ENCODE peak calls at places on chromosomes 4 and X, in five cellular contexts. C is NCI-H1436 treated with DMSO at 0.1 percent for 48 hours; I is activated T-helper 1 cell treated with anti-CD3 and anti-CD28 coated beads, Interleukin-2, amount 50 U/mL, for 16 hours; V is activated CD4-positive, alpha-beta T cell treated with anti-CD3 and anti-CD28 coated beads for 1 hour; R is NCI-H774. W is an unnamed sample.

GRCh38 chr4:37524267-37524666 is 161.9 kb downstream of the RELL1 start:
- DNase-seq in R (no peak), C (no peak), I (no peak), V (no peak), W (no peak)

GRCh38 chrX:11146411-11146810 is 35.3 kb downstream of the HCCS start:
- DNase-seq in C (no peak), R (no peak), I (no peak), V (no peak), W (no peak)

GRCh38 chr4:68082758-68083157 is 46.9 kb downstream of the TMPRSS11F start:
- DNase-seq in V (no peak), C (no peak), I (no peak), R (no peak), W (no peak)

GRCh38 chrX:111168314-111168713 is 72.3 kb downstream of the PAK3 start:
- DNase-seq in R (peak), I (no peak), C (no peak), V (no peak), W (peak)

GRCh38 chr4:39353478-39354177 is 12.5 kb downstream of the RFC1 start:
- DNase-seq in I (no peak), R (no peak), C (no peak), V (no peak), W (no peak)

GRCh38 chrX:118807151-118808017 is 16.2 kb upstream of the ZCCHC12 start:
- DNase-seq in I (no peak), C (peak), V (no peak), R (peak), W (no peak)

GRCh38 chr4:173171098-173171497 is 2.5 kb downstream of the GALNT7 start:
- DNase-seq in I (no peak), C (peak), R (no peak), V (no peak), W (no peak)

GRCh38 chr4:168632246-168632832 is 135.5 kb downstream of the PALLD start:
- DNase-seq in R (no peak), I (no peak), V (no peak), C (no peak), W (no peak)

GRCh38 chr4:153809307-153809706 is 20.4 kb upstream of the SFRP2 start:
- DNase-seq in I (no peak), C (no peak), V (no peak), R (no peak), W (no peak)

GRCh38 chr4:40564815-40565505 is 64.7 kb downstream of the RBM47 start:
- DNase-seq in I (no peak), V (no peak), C (no peak), R (no peak), W (peak)

GRCh38 chr4:162837241-162837640 is 329.4 kb downstream of the NAF1 start:
- DNase-seq in I (no peak), V (no peak), C (no peak), R (no peak), W (no peak)

GRCh38 chr4:49516796-49517195 is 530.7 kb downstream of the CWH43 start:
- DNase-seq in I (no peak), R (no peak), C (no peak), V (no peak), W (no peak)

GRCh38 chr4:140635606-140636005 is 66.8 kb upstream of the UCP1 start:
- DNase-seq in I (no peak), V (no peak), R (no peak), C (no peak), W (no peak)

GRCh38 chrX:111719426-111720210 is 38.6 kb downstream of the ALG13 start:
- DNase-seq in C (no peak), V (no peak), I (no peak), R (no peak), W (no peak)

GRCh38 chr4:84482564-84483563 is 16.2 kb downstream of the NKX6-1 start:
- DNase-seq in I (no peak), C (no peak), R (no peak), V (no peak), W (no peak)

GRCh38 chrX:119455264-119455663 is 13.0 kb upstream of the SLC25A5 start:
- DNase-seq in V (no peak), C (no peak), I (no peak), R (no peak), W (no peak)

GRCh38 chr4:32087211-32087610 is 1367.0 kb downstream of the PCDH7 start:
- DNase-seq in R (no peak), I (no peak), V (no peak), C (no peak), W (no peak)

GRCh38 chr4:127012549-127012948 is 620.2 kb upstream of the INTU start:
- DNase-seq in I (no peak), R (no peak), C (no peak), V (no peak), W (no peak)

GRCh38 chrX:101357166-101357795 is 8.7 kb upstream of the TIMM8A start:
- DNase-seq in C (no peak), I (no peak), V (no peak), R (no peak), W (no peak)

W was measured in NCI-H187 treated with DMSO at 0.1 percent for 48 hours.